ENCODE peak calls at places on chromosomes 7 and 10, in five cellular contexts. K is BE2C; P is naive thymus-derived CD4-positive, alpha-beta T cell; W is Panc1; S is astrocyte. H is an unnamed sample. For H3K4me1, the result is how much of the 10 kb centered on the place peaks cover.

GRCh38 chr7:139232893-139233292 is 1.9 kb downstream of the UBN2 start:
- DNase-seq in K (no peak), P (no peak), W (peak), S (peak), H (no peak)

GRCh38 chr7:83410989-83411591 is 237.8 kb downstream of the SEMA3E start:
- DNase-seq in K (peak), P (no peak), W (peak), S (peak), H (no peak)

GRCh38 chr10:26566525-26567348 is 128.6 kb downstream of the APBB1IP start:
- DNase-seq in K (peak), P (no peak), W (no peak), S (no peak), H (no peak)

GRCh38 chr10:71077796-71078453 is 134.4 kb upstream of the UNC5B start:
- DNase-seq in K (no peak), P (no peak), W (no peak), S (no peak), H (no peak)

GRCh38 chr7:80186721-80187120 is 52.1 kb downstream of the GNAI1 start:
- DNase-seq in K (no peak), P (no peak), W (no peak), S (peak), H (no peak)

GRCh38 chr10:5840314-5841307 is 27.4 kb upstream of the GDI2 start:
- DNase-seq in K (peak), P (no peak), W (no peak), S (peak), H (peak)

GRCh38 chr10:44389150-44389549 is 4.3 kb upstream of the CXCL12 start:
- DNase-seq in K (no peak), P (no peak), W (no peak), S (no peak), H (no peak)

GRCh38 chr10:110868981-110869380 is 2.7 kb upstream of the PDCD4 start:
- DNase-seq in K (no peak), P (peak), W (no peak), S (no peak), H (no peak)

GRCh38 chr7:43372656-43373355 is 210.1 kb upstream of the STK17A start:
- DNase-seq in K (no peak), P (no peak), W (no peak), S (no peak), H (no peak)

GRCh38 chr10:68559872-68560200 is 301 bp upstream of the TET1 start:
- DNase-seq in K (no peak), P (no peak), W (no peak), S (no peak), H (no peak)

GRCh38 chr7:50792342-50793114 is 9.8 kb upstream of the GRB10 start:
- DNase-seq in K (no peak), P (no peak), W (no peak), S (peak), H (peak)

GRCh38 chr10:52525761-52526160 is 211.7 kb downstream of the DKK1 start:
- DNase-seq in K (no peak), P (no peak), W (no peak), S (peak), H (no peak)

GRCh38 chr7:14504134-14504533 is 398.4 kb downstream of the DGKB start:
- DNase-seq in K (no peak), P (no peak), W (no peak), S (no peak), H (no peak)

GRCh38 chr10:110670335-110670734 is 26.2 kb downstream of the RBM20 start:
- DNase-seq in K (no peak), P (no peak), W (no peak), S (no peak), H (no peak)

GRCh38 chr10:109984013-109984412 is 23.8 kb upstream of the ADD3 start:
- DNase-seq in K (no peak), P (no peak), W (no peak), S (no peak), H (no peak)

GRCh38 chr10:119113805-119114732 is 10.2 kb downstream of the DENND10 start:
- DNase-seq in K (no peak), P (no peak), W (no peak), S (peak), H (no peak)

GRCh38 chr7:32896948-32897347 is 5.4 kb upstream of the KBTBD2 start:
- DNase-seq in K (no peak), P (no peak), W (no peak), S (no peak), H (no peak)

GRCh38 chr10:123266981-123267380 is 112.8 kb downstream of the BUB3 start:
- DNase-seq in K (no peak), P (no peak), W (no peak), S (peak), H (no peak)

GRCh38 chr10:3668276-3668960 is 116.6 kb downstream of the KLF6 start:
- DNase-seq in K (peak), P (peak), W (no peak), S (peak), H (peak)

GRCh38 chr10:130491011-130491697 is 355.0 kb downstream of the GLRX3 start:
- DNase-seq in K (no peak), P (no peak), W (no peak), S (no peak), H (no peak)

GRCh38 chr7:20299647-20300312 is 30.9 kb upstream of the ITGB8 start:
- DNase-seq in K (no peak), P (no peak), W (no peak), S (peak), H (no peak)

GRCh38 chr7:101239191-101239950 is 1.8 kb upstream of the CLDN15 start:
- DNase-seq in K (no peak), P (no peak), W (no peak), S (no peak), H (no peak)

GRCh38 chr7:101238226-101239182 is 902 bp upstream of the CLDN15 start:
- DNase-seq in K (peak), P (no peak), W (no peak), S (no peak), H (no peak)

GRCh38 chr7:101240226-101241014 is 2.8 kb upstream of the CLDN15 start:
- DNase-seq in K (no peak), P (no peak), W (no peak), S (no peak), H (no peak)

GRCh38 chr7:101239951-101240220 is 2.3 kb upstream of the CLDN15 start:
- DNase-seq in K (no peak), P (no peak), W (no peak), S (no peak), H (no peak)

DNA sequence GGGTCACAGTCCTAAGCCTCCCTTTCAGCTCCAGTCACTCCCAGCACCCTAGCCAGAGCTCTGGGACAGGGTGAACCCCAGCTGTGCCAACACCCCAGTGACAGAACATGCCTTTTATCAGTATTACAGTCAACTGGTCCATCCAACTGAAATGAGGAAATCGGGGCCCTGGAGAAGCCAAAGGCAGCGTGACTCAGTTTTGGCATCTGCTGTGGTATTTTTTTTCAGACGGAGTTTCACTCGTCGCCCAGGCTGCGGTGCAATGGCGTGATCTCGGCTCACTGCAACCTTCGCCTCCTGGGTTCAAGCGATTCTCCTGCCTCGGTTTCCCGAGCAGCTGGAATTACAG is 3.4 kb upstream of the CLDN15 start:
- DNase-seq in K (no peak), P (no peak), W (no peak), S (no peak), H (no peak)
- H3K4me1 ChIP-seq in K (under half), P (under half), W (under half), S (under half), H (half or more)

GRCh38 chr10:13100349-13101294 is 659 bp downstream of the OPTN start:
- DNase-seq in K (no peak), P (peak), W (no peak), S (peak), H (peak)
- H3K4me1 ChIP-seq in K (under half), P (under half), W (under half), S (under half), H (under half)

GRCh38 chr7:107993879-107994278 is 9.1 kb downstream of the LAMB1 start:
- DNase-seq in K (no peak), P (no peak), W (no peak), S (peak), H (no peak)

GRCh38 chr7:107995184-107996071 is 7.5 kb downstream of the LAMB1 start:
- DNase-seq in K (no peak), P (no peak), W (no peak), S (peak), H (no peak)

GRCh38 chr7:107996072-107996824 is 6.7 kb downstream of the LAMB1 start:
- DNase-seq in K (no peak), P (no peak), W (no peak), S (peak), H (no peak)

GRCh38 chr7:107998150-107998549 is 4.8 kb downstream of the LAMB1 start:
- DNase-seq in K (no peak), P (no peak), W (no peak), S (peak), H (no peak)

GRCh38 chr7:107994366-107994765 is 8.6 kb downstream of the LAMB1 start:
- DNase-seq in K (no peak), P (no peak), W (no peak), S (no peak), H (no peak)
- H3K4me1 ChIP-seq in K (under half), P (under half), W (half or more), S (half or more), H (under half)

DNA sequence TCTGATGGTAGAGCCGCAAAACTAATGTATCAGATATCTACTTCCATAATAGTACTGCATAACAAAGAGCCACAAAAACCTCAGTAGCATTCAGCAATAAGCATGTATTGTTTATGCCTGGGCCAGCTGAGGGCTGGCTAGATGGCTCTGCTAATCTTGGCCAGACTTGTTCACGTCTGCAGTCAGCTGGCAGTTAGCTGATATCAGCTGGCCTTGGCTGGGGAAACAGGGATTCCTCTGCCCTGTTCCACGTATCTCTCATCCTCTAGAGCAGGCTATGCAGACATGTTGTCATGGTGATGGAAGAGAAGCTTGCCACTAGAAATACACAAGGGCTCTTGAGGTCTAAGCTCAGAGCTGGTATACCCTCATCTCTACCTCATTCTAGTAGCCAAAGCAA is 62.9 kb downstream of the GRM8 start:
- DNase-seq in K (peak), P (no peak), W (no peak), S (no peak), H (no peak)
- H3K4me1 ChIP-seq in K (under half), P (under half), W (under half), S (under half), H (under half)

GRCh38 chr10:63240807-63241206 is 107.7 kb downstream of the NRBF2 start:
- DNase-seq in K (no peak), P (no peak), W (no peak), S (peak), H (no peak)
- H3K4me1 ChIP-seq in K (under half), P (half or more), W (half or more), S (under half), H (under half)

DNA sequence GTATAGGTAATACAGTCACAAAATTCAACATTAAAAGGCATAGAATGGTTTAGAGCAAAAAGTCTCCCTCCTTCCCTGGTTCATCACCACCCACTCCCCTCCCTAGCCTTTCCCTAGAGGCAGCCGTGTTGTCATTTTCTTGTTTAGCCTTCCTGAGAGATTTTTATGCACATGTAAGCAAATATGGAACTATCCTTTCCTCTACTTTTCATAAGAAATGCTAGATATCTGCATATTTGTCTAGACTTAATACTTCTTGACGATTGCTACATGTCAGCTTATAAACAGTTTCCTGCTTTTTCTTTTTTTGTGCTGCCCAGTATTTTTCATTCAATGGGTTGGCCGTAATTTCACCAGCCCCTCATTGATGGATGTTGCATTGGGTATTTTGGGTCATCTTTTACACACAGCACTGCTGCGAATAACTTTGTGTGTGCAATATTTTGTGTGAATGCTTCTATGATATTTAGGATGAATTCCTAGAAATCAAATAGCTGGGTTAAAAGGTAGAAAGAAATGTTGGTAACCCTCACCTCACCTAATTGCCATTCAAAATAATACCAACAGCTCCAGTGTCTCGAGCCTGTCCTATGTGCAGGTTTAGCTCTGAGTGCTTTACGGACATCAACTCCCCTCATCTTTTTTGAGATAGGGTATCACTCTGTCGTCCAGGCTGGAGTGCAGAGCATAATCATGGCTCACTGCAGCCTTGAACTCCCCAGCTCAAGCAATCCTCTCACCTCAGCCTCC is 6.9 kb downstream of the IRF5 start:
- DNase-seq in K (no peak), P (no peak), W (no peak), S (no peak), H (no peak)
- H3K4me1 ChIP-seq in K (under half), P (under half), W (under half), S (under half), H (under half)

DNA sequence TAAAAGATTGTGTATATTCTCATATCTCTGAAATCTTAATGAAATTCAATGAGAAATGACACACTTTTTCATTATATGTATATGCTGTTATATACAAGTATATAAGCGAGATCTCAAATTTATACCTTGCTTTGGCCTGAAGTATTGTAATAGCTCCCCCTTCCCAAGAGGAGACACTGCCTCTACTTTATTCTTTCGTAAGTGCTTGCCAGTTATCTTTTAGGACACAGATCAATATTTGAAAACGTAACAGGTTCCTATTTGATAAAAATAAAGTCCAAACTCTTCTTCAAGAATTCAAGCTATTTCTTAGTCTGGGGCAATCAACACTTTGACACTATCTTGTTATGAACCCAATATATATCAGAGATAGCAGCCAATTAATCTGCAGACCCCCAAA is 24.9 kb downstream of the WASL start:
- DNase-seq in K (no peak), P (no peak), W (no peak), S (no peak), H (no peak)
- H3K4me1 ChIP-seq in K (under half), P (under half), W (under half), S (under half), H (half or more)